ENCODE peak calls at places on chromosomes 12 and 14, in five cellular contexts. One of them, this sample, is unnamed. For H3K27me3, the result is how much of the 10 kb centered on the place peaks cover.

GRCh38 chr14:39247256-39247655 is 13.5 kb downstream of the MIA2 start:
- DNase-seq in ovary: no peak
- DNase-seq in AG04450: peak
- DNase-seq in neural progenitor cell: no peak
- DNase-seq in heart right ventricle: no peak
- DNase-seq in this sample: peak

GRCh38 chr14:81164167-81164774 is 56.5 kb downstream of the GTF2A1 start:
- DNase-seq in AG04450: peak
- DNase-seq in neural progenitor cell: peak
- DNase-seq in ovary: no peak
- DNase-seq in heart right ventricle: peak
- DNase-seq in this sample: no peak

GRCh38 chr12:61095131-61095530 is 1165.1 kb upstream of the USP15 start:
- DNase-seq in heart right ventricle: no peak
- DNase-seq in neural progenitor cell: no peak
- DNase-seq in ovary: no peak
- DNase-seq in AG04450: no peak
- DNase-seq in this sample: no peak

GRCh38 chr14:77980475-77981321 is 180.8 kb downstream of the ADCK1 start:
- DNase-seq in AG04450: no peak
- DNase-seq in neural progenitor cell: peak
- DNase-seq in heart right ventricle: no peak
- DNase-seq in ovary: no peak
- DNase-seq in this sample: no peak

GRCh38 chr12:89154743-89155530 is 197.4 kb downstream of the DUSP6 start:
- DNase-seq in AG04450: no peak
- DNase-seq in heart right ventricle: no peak
- DNase-seq in neural progenitor cell: no peak
- DNase-seq in ovary: no peak
- DNase-seq in this sample: no peak

GRCh38 chr14:68814376-68815287 is 21.8 kb upstream of the ZFP36L1 start:
- DNase-seq in heart right ventricle: peak
- DNase-seq in AG04450: no peak
- DNase-seq in ovary: peak
- DNase-seq in neural progenitor cell: peak
- DNase-seq in this sample: no peak

GRCh38 chr12:108689314-108690190 is 41.8 kb downstream of the CORO1C start:
- DNase-seq in heart right ventricle: peak
- DNase-seq in neural progenitor cell: no peak
- DNase-seq in AG04450: no peak
- DNase-seq in ovary: no peak
- DNase-seq in this sample: no peak

GRCh38 chr12:2640709-2641108 is 154.1 kb upstream of the FKBP4 start:
- DNase-seq in ovary: no peak
- DNase-seq in neural progenitor cell: peak
- DNase-seq in heart right ventricle: peak
- DNase-seq in AG04450: peak
- DNase-seq in this sample: peak

GRCh38 chr12:2773199-2773875 is 21.4 kb upstream of the FKBP4 start:
- DNase-seq in neural progenitor cell: no peak
- DNase-seq in AG04450: no peak
- DNase-seq in ovary: no peak
- DNase-seq in heart right ventricle: no peak
- DNase-seq in this sample: no peak

GRCh38 chr12:54558311-54558710 is 8.9 kb downstream of the PDE1B start:
- DNase-seq in heart right ventricle: no peak
- DNase-seq in ovary: no peak
- DNase-seq in neural progenitor cell: no peak
- DNase-seq in AG04450: no peak
- DNase-seq in this sample: no peak
- H3K27me3 ChIP-seq in heart right ventricle: under half
- H3K27me3 ChIP-seq in ovary: under half
- H3K27me3 ChIP-seq in neural progenitor cell: half or more
- H3K27me3 ChIP-seq in AG04450: under half
- H3K27me3 ChIP-seq in this sample: under half

GRCh38 chr12:102479099-102479887 is 1.1 kb downstream of the IGF1 start:
- DNase-seq in neural progenitor cell: peak
- DNase-seq in AG04450: no peak
- DNase-seq in heart right ventricle: no peak
- DNase-seq in ovary: no peak
- DNase-seq in this sample: no peak

GRCh38 chr12:102478416-102479098 is 1.8 kb downstream of the IGF1 start:
- DNase-seq in ovary: no peak
- DNase-seq in neural progenitor cell: peak
- DNase-seq in AG04450: no peak
- DNase-seq in heart right ventricle: no peak
- DNase-seq in this sample: no peak

GRCh38 chr12:102479984-102480383 is 379 bp downstream of the IGF1 start:
- DNase-seq in ovary: no peak
- DNase-seq in AG04450: no peak
- DNase-seq in neural progenitor cell: no peak
- DNase-seq in heart right ventricle: no peak
- DNase-seq in this sample: no peak

GRCh38 chr12:102481705-102482104 is 1.3 kb upstream of the IGF1 start:
- DNase-seq in ovary: no peak
- DNase-seq in neural progenitor cell: no peak
- DNase-seq in AG04450: no peak
- DNase-seq in heart right ventricle: no peak
- DNase-seq in this sample: no peak

GRCh38 chr12:102480401-102480800 is at the start of gene IGF1:
- DNase-seq in heart right ventricle: no peak
- DNase-seq in AG04450: no peak
- DNase-seq in neural progenitor cell: no peak
- DNase-seq in ovary: no peak
- DNase-seq in this sample: no peak
- TF ChIP-seq CTCF in heart right ventricle: no peak
- TF ChIP-seq CTCF in AG04450: peak
- TF ChIP-seq CTCF in neural progenitor cell: no peak
- TF ChIP-seq CTCF in ovary: no peak
- TF ChIP-seq CTCF in this sample: peak

GRCh38 chr14:57287745-57288144 is 19.0 kb downstream of the AP5M1 start:
- DNase-seq in ovary: no peak
- DNase-seq in AG04450: no peak
- DNase-seq in neural progenitor cell: no peak
- DNase-seq in heart right ventricle: no peak
- DNase-seq in this sample: no peak
- H3K27me3 ChIP-seq in ovary: under half
- H3K27me3 ChIP-seq in AG04450: under half
- H3K27me3 ChIP-seq in neural progenitor cell: under half
- H3K27me3 ChIP-seq in heart right ventricle: under half
- H3K27me3 ChIP-seq in this sample: under half

DNA sequence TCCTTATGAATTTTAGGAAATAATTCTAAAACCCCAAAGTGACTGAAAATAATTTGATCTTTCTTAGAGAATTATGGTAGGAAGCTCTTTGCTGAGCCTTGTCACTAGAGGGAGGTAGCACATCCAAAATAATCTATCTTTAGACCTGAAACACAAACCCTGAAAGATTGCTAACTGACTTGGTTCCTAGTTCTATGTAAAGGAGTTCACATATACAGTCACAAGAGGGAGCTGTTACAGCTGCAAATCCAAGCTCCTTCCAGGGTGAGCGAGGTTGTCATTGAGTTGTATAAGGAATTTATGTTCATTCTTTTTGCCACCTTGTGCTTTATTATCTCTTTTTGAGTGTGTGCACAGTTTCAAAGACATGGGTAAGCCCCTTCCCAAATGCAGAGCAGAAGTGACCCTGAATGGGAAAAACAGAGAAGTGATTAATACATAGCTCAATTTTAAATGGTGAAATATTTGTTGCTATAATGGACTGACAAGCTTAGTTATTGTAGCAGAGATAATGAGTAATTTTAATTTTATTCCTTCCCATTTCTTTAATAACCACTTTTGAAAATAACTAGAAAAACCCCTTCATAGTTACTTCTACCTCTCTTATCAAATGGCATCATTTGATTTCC is 387.9 kb downstream of the DAD1 start:
- DNase-seq in ovary: no peak
- DNase-seq in neural progenitor cell: peak
- DNase-seq in heart right ventricle: no peak
- DNase-seq in AG04450: no peak
- DNase-seq in this sample: no peak
- TF ChIP-seq CTCF in ovary: no peak
- TF ChIP-seq CTCF in neural progenitor cell: peak
- TF ChIP-seq CTCF in heart right ventricle: peak
- TF ChIP-seq CTCF in AG04450: peak
- TF ChIP-seq CTCF in this sample: peak

DNA sequence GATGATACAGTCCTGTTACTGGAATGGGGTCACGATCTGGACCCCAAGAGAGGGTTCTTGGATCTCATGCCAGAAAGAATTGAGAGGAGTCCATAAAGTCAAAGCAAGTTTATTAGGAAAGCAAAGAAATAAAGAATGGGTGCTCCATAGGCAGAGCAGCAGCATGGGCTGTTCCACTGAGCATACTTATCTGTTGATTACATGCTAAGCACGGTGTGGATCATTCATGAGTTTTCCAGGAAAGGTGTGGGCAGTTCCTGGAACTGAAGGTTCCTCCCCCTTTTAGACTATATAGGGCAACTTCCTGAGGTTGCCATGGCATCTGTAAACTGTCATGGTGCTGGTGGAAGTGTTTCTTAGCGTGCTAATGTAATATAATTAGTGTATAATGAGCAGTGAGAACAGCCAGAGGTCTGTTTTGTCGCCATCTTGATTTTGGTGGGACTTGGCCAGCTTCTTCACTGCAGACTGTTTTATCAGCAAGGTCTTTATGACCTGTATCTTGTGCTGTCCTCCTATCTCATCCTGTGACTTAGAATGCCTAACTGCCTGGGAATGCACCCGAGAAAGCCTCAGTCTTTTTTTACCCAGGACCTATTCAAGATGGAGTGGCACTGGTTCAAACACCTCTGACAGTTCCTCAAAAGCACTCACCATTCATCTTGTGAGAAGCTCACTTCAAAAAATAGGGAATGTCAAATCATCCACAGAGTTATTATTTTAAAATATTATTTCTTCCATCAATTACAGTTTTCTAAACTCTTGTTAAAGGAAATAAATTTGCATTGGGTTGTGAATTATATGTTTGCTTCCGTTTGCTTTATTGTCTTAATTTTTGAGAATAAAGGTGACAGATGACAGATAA is 1358.8 kb upstream of the TMEM132C start:
- DNase-seq in AG04450: no peak
- DNase-seq in ovary: no peak
- DNase-seq in neural progenitor cell: no peak
- DNase-seq in heart right ventricle: no peak
- DNase-seq in this sample: no peak
- H3K27me3 ChIP-seq in AG04450: under half
- H3K27me3 ChIP-seq in ovary: under half
- H3K27me3 ChIP-seq in neural progenitor cell: under half
- H3K27me3 ChIP-seq in heart right ventricle: under half
- H3K27me3 ChIP-seq in this sample: under half

GRCh38 chr12:65908147-65908546 is 83.9 kb downstream of the HMGA2 start:
- DNase-seq in heart right ventricle: no peak
- DNase-seq in ovary: no peak
- DNase-seq in AG04450: no peak
- DNase-seq in neural progenitor cell: no peak
- DNase-seq in this sample: no peak
- TF ChIP-seq CTCF in heart right ventricle: no peak
- TF ChIP-seq CTCF in ovary: no peak
- TF ChIP-seq CTCF in AG04450: no peak
- TF ChIP-seq CTCF in neural progenitor cell: no peak
- TF ChIP-seq CTCF in this sample: no peak

GRCh38 chr12:115820661-115821060 is 456.8 kb downstream of the MED13L start:
- DNase-seq in heart right ventricle: no peak
- DNase-seq in ovary: no peak
- DNase-seq in neural progenitor cell: no peak
- DNase-seq in AG04450: no peak
- DNase-seq in this sample: no peak
- H3K27me3 ChIP-seq in heart right ventricle: under half
- H3K27me3 ChIP-seq in ovary: under half
- H3K27me3 ChIP-seq in neural progenitor cell: under half
- H3K27me3 ChIP-seq in AG04450: under half
- H3K27me3 ChIP-seq in this sample: under half

DNA sequence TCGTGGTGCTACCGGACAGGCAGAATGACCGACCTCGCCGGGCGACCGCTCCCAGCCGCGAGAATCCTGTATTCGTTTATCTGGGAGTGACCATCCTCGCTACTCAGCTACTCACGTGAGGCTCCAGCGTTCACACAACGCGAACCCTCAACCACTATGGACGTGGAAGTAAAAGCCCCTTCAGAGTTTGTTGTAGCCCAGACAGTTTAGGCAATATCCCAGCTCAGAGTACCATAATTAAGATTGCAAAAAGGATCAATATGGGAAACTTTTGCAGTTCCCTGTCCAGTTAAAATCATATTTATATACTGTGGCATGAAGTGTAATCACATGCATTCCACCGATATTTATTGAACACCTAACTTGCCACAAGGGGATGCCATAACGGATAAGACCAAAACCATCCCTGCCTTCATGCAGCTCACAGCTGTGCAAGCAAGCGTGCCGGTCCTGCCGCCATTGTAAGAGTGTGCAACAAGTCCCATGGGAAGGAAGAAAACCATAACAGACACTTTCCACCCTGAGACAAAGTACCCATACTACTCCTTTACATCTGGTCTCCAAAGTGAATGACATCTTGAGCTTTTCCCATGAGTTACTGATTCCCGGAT is 938 bp upstream of the MAX start:
- DNase-seq in ovary: no peak
- DNase-seq in neural progenitor cell: peak
- DNase-seq in AG04450: no peak
- DNase-seq in heart right ventricle: no peak
- DNase-seq in this sample: no peak
- TF ChIP-seq CTCF in ovary: no peak
- TF ChIP-seq CTCF in neural progenitor cell: peak
- TF ChIP-seq CTCF in AG04450: peak
- TF ChIP-seq CTCF in heart right ventricle: no peak
- TF ChIP-seq CTCF in this sample: no peak

This sample was measured in BJ.